ENCODE peak calls at places on chromosomes 11 and 22, in six cellular contexts. Y is endothelial cell, X is GM23338, J is thoracic aorta, F is epithelial cell of esophagus, V is kidney. C is an unnamed sample.

GRCh38 chr11:20055312-20055711 is 105.0 kb downstream of the DBX1 start:
- DNase-seq in Y (no peak), X (no peak), J (no peak), F (peak; percentile 78), V (no peak), C (no peak)

GRCh38 chr11:113505046-113505445 is 29.8 kb upstream of the DRD2 start:
- DNase-seq in Y (no peak), X (no peak), J (no peak), F (no peak), V (no peak), C (no peak)

GRCh38 chr11:128695539-128696221 is 1.8 kb downstream of the FLI1 start:
- DNase-seq in Y (no peak), X (no peak), J (no peak), F (peak; percentile 27), V (peak; percentile 62), C (no peak)

GRCh38 chr11:118226781-118227180 is 2.0 kb upstream of the JAML start:
- DNase-seq in Y (no peak), X (no peak), J (no peak), F (no peak), V (no peak), C (no peak)

GRCh38 chr11:9380773-9381172 is 3.7 kb upstream of the IPO7 start:
- DNase-seq in Y (no peak), X (peak; percentile 21), J (no peak), F (peak; percentile 30), V (no peak), C (no peak)

GRCh38 chr11:128302425-128303186 is 284.8 kb downstream of the ETS1 start:
- DNase-seq in Y (no peak), X (no peak), J (no peak), F (no peak), V (no peak), C (no peak)

GRCh38 chr11:115701284-115701875 is 197.2 kb upstream of the CADM1 start:
- DNase-seq in Y (no peak), X (no peak), J (no peak), F (no peak), V (no peak), C (no peak)

GRCh38 chr11:65653229-65654225 is 9.2 kb downstream of the RELA start:
- DNase-seq in Y (no peak), X (no peak), J (no peak), F (no peak), V (peak; percentile 48), C (no peak)

GRCh38 chr11:57476223-57476882 is 16.0 kb downstream of the RTN4RL2 start:
- DNase-seq in Y (no peak), X (peak; percentile 67), J (no peak), F (no peak), V (peak; percentile 90), C (no peak)

GRCh38 chr11:43316451-43316850 is 4.7 kb downstream of the API5 start:
- DNase-seq in Y (no peak), X (no peak), J (no peak), F (no peak), V (no peak), C (peak; percentile 3)

GRCh38 chr22:30181459-30182353 is 64.9 kb downstream of the LIF start:
- DNase-seq in Y (no peak), X (no peak), J (no peak), F (no peak), V (no peak), C (no peak)

GRCh38 chr11:134730596-134731538 is 318.8 kb upstream of the B3GAT1 start:
- DNase-seq in Y (no peak), X (no peak), J (no peak), F (no peak), V (no peak), C (no peak)

GRCh38 chr11:114082767-114083181 is 23.3 kb downstream of the ZBTB16 start:
- DNase-seq in Y (no peak), X (no peak), J (no peak), F (no peak), V (no peak), C (no peak)

GRCh38 chr11:111537336-111537860 is 3.1 kb upstream of the LAYN start:
- DNase-seq in Y (no peak), X (no peak), J (no peak), F (no peak), V (no peak), C (no peak)

GRCh38 chr11:63768232-63769043 is at the start of gene ZFTA:
- DNase-seq in Y (peak; percentile 83), X (peak; percentile 94), J (no peak), F (peak; percentile 56), V (peak; percentile 88), C (peak; percentile 74)

GRCh38 chr11:10590516-10590915 is 22.1 kb upstream of the LYVE1 start:
- DNase-seq in Y (no peak), X (no peak), J (no peak), F (no peak), V (no peak), C (no peak)

GRCh38 chr11:61270354-61271070 is 24.6 kb downstream of the VWCE start:
- DNase-seq in Y (no peak), X (no peak), J (no peak), F (peak; percentile 75), V (no peak), C (no peak)

GRCh38 chr11:64799925-64800632 is 2.9 kb downstream of the MAP4K2 start:
- DNase-seq in Y (no peak), X (no peak), J (no peak), F (no peak), V (peak; percentile 69), C (no peak)

GRCh38 chr11:11584446-11584810 is 37.4 kb downstream of the GALNT18 start:
- DNase-seq in Y (no peak), X (no peak), J (no peak), F (peak; percentile 99), V (no peak), C (peak; percentile 8)

GRCh38 chr11:115222218-115222862 is 281.9 kb downstream of the CADM1 start:
- DNase-seq in Y (no peak), X (peak; percentile 28), J (no peak), F (peak; percentile 96), V (no peak), C (no peak)

GRCh38 chr11:47887910-47888569 is 39.9 kb upstream of the NUP160 start:
- DNase-seq in Y (no peak), X (no peak), J (no peak), F (no peak), V (no peak), C (no peak)

GRCh38 chr11:57568330-57568766 is 876 bp upstream of the UBE2L6 start:
- DNase-seq in Y (no peak), X (peak; percentile 93), J (no peak), F (peak; percentile 78), V (no peak), C (peak; percentile 85)

GRCh38 chr11:34327804-34328631 is 29.8 kb downstream of the ABTB2 start:
- DNase-seq in Y (no peak), X (no peak), J (no peak), F (no peak), V (no peak), C (no peak)

GRCh38 chr11:64810891-64811272 is 531 bp upstream of the MEN1 start:
- DNase-seq in Y (no peak), X (peak; percentile 79), J (no peak), F (no peak), V (peak; percentile 80), C (no peak)

GRCh38 chr11:46898396-46899095 is 19.8 kb downstream of the LRP4 start:
- DNase-seq in Y (no peak), X (no peak), J (no peak), F (peak; percentile 80), V (no peak), C (peak; percentile 77)

DNA sequence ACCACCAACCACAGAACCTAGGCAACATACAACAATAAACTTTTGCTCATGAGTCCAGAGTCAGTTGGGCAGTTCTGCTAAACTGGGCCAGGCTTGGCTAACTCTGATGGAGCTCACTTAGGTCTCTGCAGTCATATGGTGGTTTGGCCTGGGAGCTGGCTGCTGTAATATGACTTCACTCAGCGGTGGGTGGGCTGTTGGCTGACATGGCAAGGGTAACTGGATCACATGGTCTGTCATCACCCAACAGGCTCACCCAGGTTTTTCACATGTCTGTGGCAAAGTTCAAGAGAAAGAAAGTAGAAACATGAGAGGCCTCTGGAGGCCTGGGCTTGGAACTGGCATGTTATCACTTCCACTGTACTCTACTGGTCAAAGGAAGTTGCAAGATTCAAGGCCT is 43.2 kb upstream of the CLMP start:
- DNase-seq in Y (no peak), X (no peak), J (no peak), F (no peak), V (no peak), C (no peak)
- TF ChIP-seq CTCF in Y (no peak), X (no peak), J (no peak), F (no peak), V (no peak), C (no peak)

GRCh38 chr11:35799655-35800054 is 137.1 kb downstream of the TRIM44 start:
- DNase-seq in Y (no peak), X (peak; percentile 46), J (no peak), F (no peak), V (no peak), C (no peak)
- TF ChIP-seq CTCF in Y (peak; percentile 62), X (peak; percentile 60), J (no peak), F (no peak), V (no peak), C (no peak)

GRCh38 chr11:36131719-36132349 is 157.4 kb downstream of the COMMD9 start:
- DNase-seq in Y (peak; percentile 48), X (peak; percentile 83), J (no peak), F (peak; percentile 44), V (no peak), C (peak; percentile 26)
- TF ChIP-seq CTCF in Y (no peak), X (peak; percentile 86), J (peak; percentile 47), F (peak; percentile 66), V (peak; percentile 72), C (peak; percentile 18)

DNA sequence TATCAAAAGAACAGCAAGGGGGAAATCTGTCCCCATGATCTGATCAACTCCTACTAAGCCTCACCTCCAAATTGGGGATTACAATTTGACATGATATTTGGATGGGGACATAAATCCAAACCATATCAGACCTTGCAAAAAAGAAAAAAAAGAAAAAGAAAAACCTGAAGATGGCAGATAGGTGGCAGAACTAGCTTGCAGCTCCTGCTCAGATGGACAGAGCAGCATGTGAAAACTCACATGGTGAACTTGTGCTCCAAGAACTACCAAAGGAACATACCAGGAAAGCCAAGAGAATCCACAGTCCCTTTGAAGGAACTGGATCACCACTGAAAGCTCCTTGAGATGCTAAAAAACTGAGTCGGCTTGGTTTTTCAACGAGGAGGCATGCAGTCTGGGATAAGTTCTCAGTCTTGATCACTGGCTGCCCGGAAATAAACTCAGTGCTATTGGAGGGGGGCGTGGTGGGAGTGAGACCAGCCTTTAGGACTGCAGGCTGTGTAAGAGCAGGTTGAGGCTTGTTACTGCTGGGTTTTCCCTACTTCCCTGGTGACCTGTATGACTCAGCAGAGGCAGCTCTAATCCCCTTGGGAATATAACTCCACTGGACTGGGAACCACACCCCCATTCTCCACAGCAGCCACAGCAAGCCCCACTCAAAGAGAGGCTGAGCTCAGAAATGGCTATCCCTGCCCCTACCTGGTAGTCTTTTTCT is 358.3 kb upstream of the ARHGAP42 start:
- DNase-seq in Y (no peak), X (peak; percentile 17), J (no peak), F (peak; percentile 97), V (no peak), C (no peak)
- TF ChIP-seq CTCF in Y (no peak), X (peak; percentile 39), J (no peak), F (peak; percentile 23), V (peak; percentile 3), C (no peak)

DNA sequence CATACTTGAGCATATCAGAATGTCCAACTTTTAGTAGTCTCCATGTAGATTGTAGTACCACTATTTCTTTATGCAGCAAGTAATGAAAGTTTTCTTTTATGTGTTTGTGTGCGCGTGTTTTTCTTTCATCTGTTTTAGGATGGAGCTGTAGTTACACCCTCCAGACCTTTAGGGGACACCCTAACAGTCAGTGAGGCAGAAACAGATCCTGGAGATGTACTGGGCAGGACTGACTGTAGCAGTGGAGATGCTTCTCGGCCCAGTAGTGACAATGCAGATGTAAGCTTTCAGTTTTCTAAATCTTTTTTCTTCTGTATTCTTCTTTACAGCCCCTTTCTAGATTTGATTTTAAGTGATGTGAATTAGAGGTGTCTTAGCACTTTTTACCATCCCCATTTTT is 79.9 kb upstream of the GRIK4 start:
- DNase-seq in Y (peak; percentile 5), X (peak; percentile 67), J (no peak), F (peak; percentile 39), V (no peak), C (no peak)
- TF ChIP-seq CTCF in Y (no peak), X (peak; percentile 63), J (no peak), F (peak; percentile 49), V (no peak), C (no peak)